ENCODE peak calls at places on chromosome X, in seven cellular contexts. A is left ventricle myocardium inferior, O is esophagus muscularis mucosa, S is AG09319, I is MCF 10A, V is neural crest cell, E is breast epithelium. C is an unnamed sample.

GRCh38 chrX:51002160-51002632 is 91.7 kb downstream of the BMP15 start:
- DNase-seq in A (peak), O (no peak), S (no peak), I (no peak), V (no peak), E (no peak), C (no peak)

GRCh38 chrX:13101439-13102139 is 57.2 kb upstream of the FAM9C start:
- DNase-seq in A (peak), O (no peak), S (peak), I (peak), V (no peak), E (peak), C (peak)

GRCh38 chrX:54495814-54496516 is at the start of gene FGD1:
- DNase-seq in A (peak), O (peak), S (peak), I (peak), V (peak), E (peak), C (no peak)

GRCh38 chrX:98068210-98068609 is 1184.5 kb downstream of the RPA4 start:
- DNase-seq in A (no peak), O (no peak), S (no peak), I (no peak), V (no peak), E (no peak), C (no peak)

GRCh38 chrX:68429216-68429615 is 4.1 kb downstream of the OPHN1 start:
- DNase-seq in A (no peak), O (no peak), S (no peak), I (peak), V (no peak), E (no peak), C (no peak)

GRCh38 chrX:97405031-97405685 is 521.5 kb downstream of the RPA4 start:
- DNase-seq in A (no peak), O (no peak), S (no peak), I (peak), V (no peak), E (no peak), C (no peak)

GRCh38 chrX:108165349-108166111 is 74.0 kb downstream of the ATG4A start:
- DNase-seq in A (no peak), O (no peak), S (no peak), I (peak), V (peak), E (no peak), C (no peak)

GRCh38 chrX:95885074-95885473 is 799.6 kb upstream of the DIAPH2 start:
- DNase-seq in A (no peak), O (no peak), S (no peak), I (peak), V (no peak), E (no peak), C (no peak)

GRCh38 chrX:96971812-96972211 is 88.1 kb downstream of the RPA4 start:
- DNase-seq in A (no peak), O (no peak), S (no peak), I (no peak), V (no peak), E (no peak), C (no peak)

GRCh38 chrX:18410038-18410437 is 15.4 kb upstream of the CDKL5 start:
- DNase-seq in A (no peak), O (no peak), S (no peak), I (peak), V (no peak), E (no peak), C (no peak)

GRCh38 chrX:37653397-37654085 is 32.0 kb upstream of the XK start:
- DNase-seq in A (no peak), O (no peak), S (no peak), I (no peak), V (no peak), E (no peak), C (no peak)

GRCh38 chrX:63506320-63506719 is 155.2 kb upstream of the SPIN4 start:
- DNase-seq in A (no peak), O (no peak), S (peak), I (peak), V (no peak), E (no peak), C (no peak)

GRCh38 chrX:137025930-137026329 is 7.9 kb downstream of the GPR101 start:
- DNase-seq in A (no peak), O (no peak), S (no peak), I (no peak), V (no peak), E (no peak), C (no peak)

GRCh38 chrX:65644621-65645287 is 22.7 kb upstream of the MSN start:
- DNase-seq in A (peak), O (no peak), S (peak), I (peak), V (no peak), E (peak), C (peak)

GRCh38 chrX:70138622-70139021 is 5.4 kb downstream of the IGBP1 start:
- DNase-seq in A (no peak), O (no peak), S (no peak), I (no peak), V (no peak), E (no peak), C (no peak)

GRCh38 chrX:69503835-69504625 is at the start of gene NALF2:
- DNase-seq in A (peak), O (no peak), S (no peak), I (peak), V (peak), E (no peak), C (no peak)

GRCh38 chrX:49995021-49995731 is 72.8 kb downstream of the CLCN5 start:
- DNase-seq in A (no peak), O (no peak), S (no peak), I (peak), V (no peak), E (no peak), C (peak)

GRCh38 chrX:136711147-136711546 is 63.2 kb downstream of the CD40LG start:
- DNase-seq in A (peak), O (no peak), S (peak), I (peak), V (no peak), E (no peak), C (no peak)

GRCh38 chrX:150680974-150681373 is 12.2 kb upstream of the MTMR1 start:
- DNase-seq in A (no peak), O (no peak), S (no peak), I (peak), V (no peak), E (no peak), C (no peak)
- TF ChIP-seq CTCF in A (peak), O (no peak), S (peak), I (peak), V (peak), E (no peak), C (peak)

DNA sequence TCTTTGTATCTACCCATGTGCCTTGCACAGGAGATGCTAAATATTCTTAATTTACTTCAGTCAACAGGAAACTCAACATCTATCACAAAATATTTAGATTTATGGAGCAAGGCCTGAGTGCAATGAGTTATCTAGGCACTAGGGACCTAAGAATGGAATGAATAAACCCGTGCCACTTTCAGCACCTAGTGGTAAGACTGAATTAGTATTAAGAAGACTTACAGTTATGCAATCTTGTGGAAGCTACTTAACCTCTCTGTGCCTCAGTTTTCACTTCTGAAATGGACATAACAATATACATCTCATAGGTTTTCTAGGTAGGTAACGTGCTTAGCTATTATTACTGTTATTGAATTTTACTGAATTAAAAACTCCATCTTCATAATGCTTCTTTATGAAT is 144.6 kb upstream of the MAP3K15 start:
- DNase-seq in A (no peak), O (no peak), S (no peak), I (peak), V (no peak), E (no peak), C (no peak)
- TF ChIP-seq CTCF in A (no peak), O (no peak), S (no peak), I (peak), V (no peak), E (no peak), C (no peak)

GRCh38 chrX:34891391-34891790 is 51.2 kb upstream of the FAM47B start:
- DNase-seq in A (no peak), O (no peak), S (no peak), I (no peak), V (no peak), E (no peak), C (no peak)

GRCh38 chrX:34893741-34894140 is 48.9 kb upstream of the FAM47B start:
- DNase-seq in A (no peak), O (no peak), S (no peak), I (peak), V (no peak), E (no peak), C (no peak)
- TF ChIP-seq CTCF in A (peak), O (peak), S (peak), I (peak), V (peak), E (no peak), C (peak)

DNA sequence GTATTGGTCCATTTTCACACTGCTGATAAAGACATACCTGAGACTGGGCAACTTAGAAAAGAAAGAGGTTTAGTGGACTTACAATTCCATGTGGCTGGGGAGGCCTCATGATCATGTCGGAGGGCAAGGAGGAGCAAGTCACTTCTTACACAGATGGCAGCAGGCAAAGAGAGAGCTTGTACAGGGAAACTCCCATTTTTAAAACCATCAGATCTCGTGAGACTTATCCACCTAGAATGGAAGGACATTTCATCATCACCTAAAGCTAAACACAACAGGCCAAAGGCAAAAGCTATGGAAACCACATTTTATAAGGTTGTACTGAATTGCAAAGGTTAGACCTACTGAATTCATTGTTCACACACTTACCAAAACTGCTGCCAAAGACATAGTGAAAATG is 6.0 kb upstream of the SLC25A43 start:
- DNase-seq in A (no peak), O (no peak), S (no peak), I (no peak), V (no peak), E (no peak), C (no peak)
- TF ChIP-seq CTCF in A (no peak), O (no peak), S (no peak), I (no peak), V (no peak), E (no peak), C (no peak)

DNA sequence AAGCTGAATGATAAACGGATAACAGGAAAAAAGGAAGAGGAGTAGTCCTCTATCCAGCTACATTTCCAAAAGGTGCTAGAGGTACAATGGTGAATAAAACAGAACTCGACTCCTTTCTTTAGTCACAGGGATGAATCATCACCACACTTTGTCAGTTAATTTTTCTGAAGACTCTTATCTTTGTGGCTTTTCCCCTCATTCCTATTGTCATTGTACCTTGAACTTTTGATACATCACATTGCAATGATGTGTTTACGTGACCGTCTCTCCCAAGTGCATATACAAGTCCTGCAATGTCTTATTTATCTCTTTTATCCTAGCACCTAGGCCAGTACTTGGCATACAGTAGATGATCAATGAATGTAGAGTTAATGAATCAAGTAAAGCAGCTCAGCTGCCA is 134.7 kb downstream of the LHFPL1 start:
- DNase-seq in A (no peak), O (no peak), S (no peak), I (no peak), V (no peak), E (no peak), C (no peak)
- TF ChIP-seq CTCF in A (no peak), O (no peak), S (no peak), I (no peak), V (no peak), E (no peak), C (no peak)